ENCODE peak calls at places on chromosome 12, in six cellular contexts. V, M, H, J, I and P are unnamed samples.

GRCh38 chr12:54133663-54134375 is 55.0 kb downstream of the SMUG1 start:
- DNase-seq in I (no peak), M (no peak), V (no peak), H (peak; percentile 62), J (no peak), P (no peak)

GRCh38 chr12:103854372-103854973 is 13.4 kb upstream of the NT5DC3 start:
- DNase-seq in V (no peak), H (no peak), I (no peak), J (no peak), M (no peak), P (no peak)

GRCh38 chr12:53999596-54000104 is 311 bp upstream of the HOXC9 start:
- DNase-seq in V (no peak), H (no peak), I (peak; percentile 69), J (peak; percentile 88), M (no peak), P (peak; percentile 67)

GRCh38 chr12:68608191-68608590 is 2.5 kb upstream of the RAP1B start:
- DNase-seq in H (no peak), I (no peak), V (no peak), J (no peak), M (no peak), P (no peak)

GRCh38 chr12:127041985-127042625 is 1224.9 kb upstream of the TMEM132C start:
- DNase-seq in M (no peak), H (no peak), J (no peak), I (no peak), V (no peak), P (no peak)

GRCh38 chr12:117151195-117152031 is 38.9 kb downstream of the FBXO21 start:
- DNase-seq in I (peak; percentile 73), H (peak; percentile 88), V (peak; percentile 60), J (peak; percentile 68), M (peak; percentile 92), P (peak; percentile 98)

GRCh38 chr12:49623142-49623899 is at the start of gene PRPF40B:
- DNase-seq in I (peak; percentile 92), M (peak; percentile 97), H (peak; percentile 94), J (peak; percentile 99), V (peak; percentile 93), P (peak; percentile 98)

GRCh38 chr12:42588981-42589464 is 523 bp downstream of the PRICKLE1 start:
- DNase-seq in M (peak; percentile 76), I (peak; percentile 41), J (peak; percentile 74), V (no peak), H (peak; percentile 84), P (peak; percentile 91)

GRCh38 chr12:93139028-93139665 is 210.1 kb upstream of the EEA1 start:
- DNase-seq in V (no peak), H (no peak), J (no peak), M (no peak), I (no peak), P (no peak)

GRCh38 chr12:39006286-39006685 is 100.9 kb upstream of the CPNE8 start:
- DNase-seq in H (no peak), M (no peak), V (no peak), I (no peak), J (no peak), P (no peak)

GRCh38 chr12:19707948-19708409 is 268.7 kb downstream of the AEBP2 start:
- DNase-seq in M (no peak), H (no peak), V (no peak), I (no peak), J (no peak), P (no peak)

GRCh38 chr12:3263939-3264699 is 186.9 kb downstream of the TSPAN9 start:
- DNase-seq in H (no peak), I (no peak), V (no peak), M (no peak), J (peak; percentile 93), P (no peak)

GRCh38 chr12:53543539-53543938 is 36.3 kb upstream of the NPFF start:
- DNase-seq in I (peak; percentile 61), V (peak; percentile 48), M (peak; percentile 73), H (peak; percentile 75), J (peak; percentile 70), P (peak; percentile 84)

GRCh38 chr12:57759360-57759980 is 4.6 kb downstream of the MARCHF9 start:
- DNase-seq in V (no peak), I (no peak), J (peak; percentile 66), M (peak; percentile 53), H (no peak), P (peak; percentile 73)

DNA sequence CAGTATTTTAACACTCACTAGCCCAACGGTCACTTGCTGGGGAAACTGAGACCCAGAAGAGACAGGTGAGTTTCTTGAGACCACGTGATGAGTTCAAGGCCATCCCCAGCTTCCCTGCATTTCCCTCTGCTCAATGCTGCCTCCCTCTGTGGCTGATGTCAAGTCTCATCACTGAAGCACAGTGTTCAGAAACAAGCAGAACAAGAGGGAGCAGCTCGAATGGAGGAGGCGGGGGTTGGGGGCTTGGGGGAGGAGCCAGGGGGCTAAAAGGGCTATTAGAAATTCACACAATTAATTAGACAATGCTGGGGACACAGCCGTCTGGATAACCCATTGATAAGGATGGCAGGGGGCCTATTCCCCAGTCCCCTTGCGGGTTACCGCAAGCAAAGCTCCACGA is 707.8 kb downstream of the MED13L start:
- DNase-seq in H (peak; percentile 68), M (no peak), V (no peak), J (peak; percentile 72), I (no peak), P (peak; percentile 65)
- TF ChIP-seq CTCF in H (no peak), M (peak; percentile 20), V (no peak), J (peak; percentile 28), I (no peak), P (peak; percentile 48)

GRCh38 chr12:96416033-96416790 is 16.0 kb upstream of the CDK17 start:
- DNase-seq in M (no peak), J (no peak), V (no peak), H (no peak), I (no peak), P (no peak)

GRCh38 chr12:96408993-96409392 is 8.8 kb upstream of the CDK17 start:
- DNase-seq in M (no peak), H (no peak), V (no peak), I (no peak), J (no peak), P (no peak)

GRCh38 chr12:96409734-96410133 is 9.5 kb upstream of the CDK17 start:
- DNase-seq in M (no peak), I (no peak), V (no peak), H (no peak), J (no peak), P (no peak)

GRCh38 chr12:96414637-96415036 is 14.4 kb upstream of the CDK17 start:
- DNase-seq in H (no peak), M (no peak), V (no peak), J (no peak), I (no peak), P (no peak)

GRCh38 chr12:96412431-96412830 is 12.2 kb upstream of the CDK17 start:
- DNase-seq in I (no peak), V (no peak), M (no peak), H (no peak), J (no peak), P (no peak)
- H3K9me3 ChIP-seq in I (no peaks in the 10 kb centered on the region), V (no peaks in the 10 kb centered on the region), M (no peaks in the 10 kb centered on the region), H (no peaks in the 10 kb centered on the region), J (no peaks in the 10 kb centered on the region), P (no peaks in the 10 kb centered on the region)

DNA sequence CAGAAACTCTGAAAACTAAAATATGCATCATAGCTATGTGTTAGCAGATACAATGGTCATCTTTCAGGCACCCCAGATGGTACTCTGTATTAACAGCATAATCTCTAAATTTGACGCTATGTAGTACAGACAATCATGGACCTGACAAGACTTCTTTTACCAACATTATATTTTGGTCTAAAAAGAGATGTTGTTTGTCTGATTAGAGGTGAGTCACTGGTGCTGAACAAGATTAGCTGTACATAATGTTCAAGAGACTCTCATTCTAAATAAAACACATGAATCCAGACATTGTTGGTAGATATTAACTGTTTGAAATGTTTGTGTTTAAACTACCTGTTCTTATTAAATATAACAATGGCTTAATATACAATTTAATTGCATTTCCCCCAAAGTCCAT is 146.4 kb upstream of the LMNTD1 start:
- DNase-seq in M (no peak), J (no peak), V (no peak), I (no peak), H (no peak), P (no peak)
- TF ChIP-seq CTCF in M (no peak), J (no peak), V (no peak), I (no peak), H (no peak), P (no peak)

GRCh38 chr12:132922676-132923075 is 33.4 kb downstream of the ZNF605 start:
- DNase-seq in I (no peak), J (no peak), H (no peak), V (no peak), M (no peak), P (no peak)
- H3K9me3 ChIP-seq in I (peaks cover 10% of the 10 kb centered on the region), J (peaks cover 49% of the 10 kb centered on the region), H (peaks cover 68% of the 10 kb centered on the region), V (peaks cover 100% of the 10 kb centered on the region), M (peaks cover 80% of the 10 kb centered on the region), P (peaks cover 91% of the 10 kb centered on the region)

DNA sequence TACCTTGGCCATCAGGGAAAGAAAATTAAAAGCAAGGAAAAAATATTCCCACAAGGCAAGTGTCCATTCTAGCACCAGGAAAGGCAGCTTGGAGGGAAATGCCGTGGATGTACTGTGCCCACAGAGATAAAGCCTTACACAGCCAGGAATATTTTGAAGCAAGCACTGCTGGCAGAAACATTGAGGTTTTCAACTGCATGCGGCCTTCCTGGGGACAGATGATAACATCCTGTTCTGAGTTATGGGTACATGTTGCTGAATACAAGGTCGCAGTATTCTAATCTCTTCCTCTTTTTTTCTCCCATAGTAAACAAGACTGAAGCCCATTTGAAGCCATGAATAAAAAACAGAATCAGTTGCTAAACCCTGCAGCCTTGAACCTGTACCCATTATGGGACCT is 197.1 kb downstream of the BTG1 start:
- DNase-seq in J (no peak), H (no peak), M (no peak), V (no peak), I (no peak), P (no peak)
- TF ChIP-seq CTCF in J (no peak), H (no peak), M (no peak), V (no peak), I (no peak), P (no peak)

GRCh38 chr12:9909724-9910123 is 22.4 kb downstream of the CLEC2A start:
- DNase-seq in M (no peak), J (no peak), I (no peak), H (no peak), V (no peak), P (no peak)

GRCh38 chr12:9907769-9908168 is 24.4 kb downstream of the CLEC2A start:
- DNase-seq in M (no peak), H (no peak), I (no peak), V (no peak), J (no peak), P (no peak)

GRCh38 chr12:9910716-9911421 is 21.3 kb downstream of the CLEC2A start:
- DNase-seq in J (no peak), H (peak; percentile 88), I (no peak), V (no peak), M (peak; percentile 87), P (peak; percentile 82)

GRCh38 chr12:9908350-9908749 is 23.8 kb downstream of the CLEC2A start:
- DNase-seq in M (no peak), I (no peak), J (no peak), H (no peak), V (no peak), P (no peak)

GRCh38 chr12:9906888-9907287 is 25.3 kb downstream of the CLEC2A start:
- DNase-seq in V (no peak), H (no peak), I (no peak), M (no peak), J (no peak), P (no peak)
- H3K9me3 ChIP-seq in V (peaks cover 51% of the 10 kb centered on the region), H (no peaks in the 10 kb centered on the region), I (no peaks in the 10 kb centered on the region), M (peaks cover 13% of the 10 kb centered on the region), J (no peaks in the 10 kb centered on the region), P (peaks cover 30% of the 10 kb centered on the region)